ENCODE peak calls at places on chromosomes 13 and 19, in seven cellular contexts. E is right atrium auricular region, G is pancreas, J is uterus, L is upper lobe of right lung, Z is neural progenitor cell, C is PC-3. W is an unnamed sample.

GRCh38 chr19:435056-435706 is 25.7 kb downstream of the SHC2 start:
- DNase-seq in E (no peak), G (peak; percentile 50), J (no peak), L (no peak), Z (no peak), C (no peak), W (no peak)

GRCh38 chr13:42445354-42445753 is 128.6 kb upstream of the TNFSF11 start:
- DNase-seq in E (no peak), G (no peak), J (no peak), L (no peak), Z (no peak), C (no peak), W (no peak)

GRCh38 chr19:54096642-54097106 is 3.9 kb downstream of the OSCAR start:
- DNase-seq in E (no peak), G (no peak), J (no peak), L (no peak), Z (peak; percentile 23), C (peak; percentile 25), W (no peak)

GRCh38 chr19:32580353-32580900 is 563 bp upstream of the PDCD5 start:
- DNase-seq in E (no peak), G (no peak), J (no peak), L (no peak), Z (no peak), C (no peak), W (no peak)

GRCh38 chr13:103140001-103140671 is 73.9 kb upstream of the SLC10A2 start:
- DNase-seq in E (no peak), G (no peak), J (no peak), L (no peak), Z (peak; percentile 46), C (peak; percentile 42), W (peak; percentile 18)

GRCh38 chr13:114161644-114162532 is 17.2 kb upstream of the CFAP97D2 start:
- DNase-seq in E (no peak), G (no peak), J (peak; percentile 44), L (peak; percentile 84), Z (no peak), C (peak; percentile 52), W (no peak)

GRCh38 chr13:48000559-48001126 is 430 bp downstream of the SUCLA2 start:
- DNase-seq in E (no peak), G (peak; percentile 75), J (no peak), L (no peak), Z (peak; percentile 55), C (peak; percentile 6), W (peak; percentile 21)

GRCh38 chr13:112910016-112910415 is 59.0 kb upstream of the MCF2L start:
- DNase-seq in E (no peak), G (no peak), J (no peak), L (no peak), Z (no peak), C (no peak), W (no peak)

GRCh38 chr13:50514249-50514648 is 329.2 kb downstream of the DLEU7 start:
- DNase-seq in E (no peak), G (no peak), J (no peak), L (no peak), Z (no peak), C (no peak), W (no peak)

GRCh38 chr13:114174529-114174941 is 4.5 kb upstream of the CFAP97D2 start:
- DNase-seq in E (no peak), G (no peak), J (no peak), L (no peak), Z (no peak), C (no peak), W (no peak)

GRCh38 chr19:15280915-15281683 is 48.9 kb upstream of the EPHX3 start:
- DNase-seq in E (peak; percentile 94), G (peak; percentile 90), J (peak; percentile 81), L (peak; percentile 86), Z (peak; percentile 96), C (peak; percentile 23), W (peak; percentile 82)

GRCh38 chr19:54462713-54463530 is 656 bp downstream of the LENG9 start:
- DNase-seq in E (no peak), G (peak; percentile 93), J (peak; percentile 74), L (peak; percentile 89), Z (peak; percentile 81), C (peak; percentile 63), W (peak; percentile 80)

GRCh38 chr19:13447978-13448377 is 58.3 kb downstream of the CACNA1A start:
- DNase-seq in E (no peak), G (no peak), J (no peak), L (no peak), Z (no peak), C (no peak), W (no peak)

GRCh38 chr19:19459707-19460251 is 54.3 kb downstream of the GATAD2A start:
- DNase-seq in E (peak; percentile 81), G (peak; percentile 30), J (no peak), L (no peak), Z (no peak), C (peak; percentile 79), W (peak; percentile 68)

GRCh38 chr13:31982540-31982939 is 49.0 kb upstream of the FRY start:
- DNase-seq in E (peak; percentile 86), G (peak; percentile 65), J (no peak), L (peak; percentile 84), Z (no peak), C (peak; percentile 89), W (peak; percentile 65)

GRCh38 chr19:4763021-4763420 is 28.5 kb upstream of the FEM1A start:
- DNase-seq in E (no peak), G (no peak), J (no peak), L (no peak), Z (no peak), C (no peak), W (no peak)

GRCh38 chr19:10636304-10636972 is 11.1 kb downstream of the SLC44A2 start:
- DNase-seq in E (no peak), G (peak; percentile 77), J (no peak), L (no peak), Z (no peak), C (no peak), W (no peak)
- H3K36me3 ChIP-seq in E (peaks cover 82% of the 10 kb centered on the region), G (peaks cover 22% of the 10 kb centered on the region), J (no peaks in the 10 kb centered on the region), L (peaks cover 95% of the 10 kb centered on the region), Z (no peaks in the 10 kb centered on the region), C (peaks cover 45% of the 10 kb centered on the region), W (no peaks in the 10 kb centered on the region)

DNA sequence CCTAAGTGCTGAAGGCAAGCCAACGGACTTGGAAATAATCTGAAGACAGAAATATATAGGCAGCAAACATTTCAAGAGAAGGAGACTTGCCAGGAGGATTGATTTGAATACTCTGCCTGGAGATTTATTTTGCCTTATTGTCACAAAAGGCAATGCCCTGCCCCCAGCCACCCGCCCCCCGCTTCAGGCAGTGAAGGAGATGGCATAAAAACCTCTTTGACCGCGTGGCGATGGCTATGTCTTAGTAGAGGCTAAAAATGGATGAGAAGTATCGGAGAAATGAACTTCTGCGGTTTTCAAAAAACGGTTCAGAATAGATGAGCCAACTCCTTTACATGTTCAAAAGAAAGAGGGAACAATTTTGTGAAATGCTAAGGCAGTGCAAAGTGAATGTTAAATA is 274.5 kb downstream of the TSHZ3 start:
- DNase-seq in E (no peak), G (no peak), J (no peak), L (no peak), Z (no peak), C (no peak), W (no peak)
- H3K27me3 ChIP-seq in E (no peaks in the 10 kb centered on the region), G (no peaks in the 10 kb centered on the region), J (no peaks in the 10 kb centered on the region), L (peaks cover 38% of the 10 kb centered on the region), Z (no peaks in the 10 kb centered on the region), C (no peaks in the 10 kb centered on the region), W (no peaks in the 10 kb centered on the region)

DNA sequence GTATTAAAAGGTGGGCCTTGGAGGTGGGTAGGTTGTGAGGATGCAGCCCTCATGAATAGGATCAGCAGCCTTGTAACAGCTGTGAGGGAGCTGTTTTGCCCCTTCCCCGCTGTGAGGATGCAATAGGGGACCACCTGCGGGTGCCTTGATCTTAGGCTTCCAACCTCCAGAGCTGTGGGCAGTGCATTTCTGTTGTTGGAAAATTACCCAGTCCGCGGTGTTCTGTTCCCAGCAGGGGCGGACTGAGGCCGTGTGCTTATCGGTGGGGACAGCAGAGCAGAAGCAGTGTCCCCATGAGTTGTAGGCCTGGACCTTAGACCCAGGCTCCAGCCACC is 54.8 kb upstream of the TEX29 start:
- DNase-seq in E (peak; percentile 30), G (no peak), J (no peak), L (no peak), Z (peak; percentile 15), C (no peak), W (no peak)
- H3K36me3 ChIP-seq in E (peaks cover 28% of the 10 kb centered on the region), G (no peaks in the 10 kb centered on the region), J (no peaks in the 10 kb centered on the region), L (peaks cover 40% of the 10 kb centered on the region), Z (peaks cover 3% of the 10 kb centered on the region), C (no peaks in the 10 kb centered on the region), W (no peaks in the 10 kb centered on the region)

GRCh38 chr19:47027586-47028371 is 8.1 kb downstream of the NPAS1 start:
- DNase-seq in E (no peak), G (no peak), J (no peak), L (no peak), Z (no peak), C (no peak), W (no peak)
- H3K27me3 ChIP-seq in E (peaks cover 16% of the 10 kb centered on the region), G (no peaks in the 10 kb centered on the region), J (no peaks in the 10 kb centered on the region), L (peaks cover 74% of the 10 kb centered on the region), Z (peaks cover 47% of the 10 kb centered on the region), C (peaks cover 21% of the 10 kb centered on the region), W (peaks cover 44% of the 10 kb centered on the region)

DNA sequence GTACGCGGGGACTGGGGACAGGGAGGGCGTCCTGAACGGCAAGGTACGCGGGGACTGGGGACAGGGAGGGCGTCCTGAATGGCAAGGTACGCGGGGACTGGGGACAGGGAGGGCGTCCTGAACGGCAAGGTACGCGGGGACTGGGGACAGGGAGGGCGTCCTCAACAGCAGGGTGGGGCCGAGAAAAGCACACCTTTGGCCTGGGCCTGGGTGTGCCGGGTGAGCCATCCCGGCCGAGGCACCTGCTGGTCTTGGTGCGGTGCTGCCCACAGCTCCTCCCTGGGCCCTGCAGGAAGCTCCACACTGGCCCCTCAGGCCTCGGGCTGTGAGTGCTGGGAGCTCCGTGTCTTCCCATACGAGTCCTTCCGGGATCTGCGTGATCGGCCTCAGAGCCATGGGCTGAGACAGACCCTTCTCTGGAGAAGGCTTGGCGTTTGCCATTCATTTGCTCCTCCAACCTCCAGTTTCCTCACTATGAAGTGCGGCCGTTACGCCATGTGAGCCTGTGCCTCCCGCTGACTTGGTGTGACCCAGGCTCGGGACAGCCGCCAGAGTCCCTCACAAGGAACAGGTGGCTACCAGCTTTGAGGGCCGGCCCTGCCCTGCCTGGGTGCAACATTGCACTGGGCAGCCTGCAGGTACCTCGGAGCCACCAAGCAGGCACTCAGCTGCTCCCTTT is 7.8 kb upstream of the ZNF554 start:
- DNase-seq in E (no peak), G (no peak), J (no peak), L (peak; percentile 59), Z (no peak), C (no peak), W (no peak)
- H3K36me3 ChIP-seq in E (peaks cover 50% of the 10 kb centered on the region), G (no peaks in the 10 kb centered on the region), J (no peaks in the 10 kb centered on the region), L (peaks cover 20% of the 10 kb centered on the region), Z (no peaks in the 10 kb centered on the region), C (no peaks in the 10 kb centered on the region), W (peaks cover 22% of the 10 kb centered on the region)

DNA sequence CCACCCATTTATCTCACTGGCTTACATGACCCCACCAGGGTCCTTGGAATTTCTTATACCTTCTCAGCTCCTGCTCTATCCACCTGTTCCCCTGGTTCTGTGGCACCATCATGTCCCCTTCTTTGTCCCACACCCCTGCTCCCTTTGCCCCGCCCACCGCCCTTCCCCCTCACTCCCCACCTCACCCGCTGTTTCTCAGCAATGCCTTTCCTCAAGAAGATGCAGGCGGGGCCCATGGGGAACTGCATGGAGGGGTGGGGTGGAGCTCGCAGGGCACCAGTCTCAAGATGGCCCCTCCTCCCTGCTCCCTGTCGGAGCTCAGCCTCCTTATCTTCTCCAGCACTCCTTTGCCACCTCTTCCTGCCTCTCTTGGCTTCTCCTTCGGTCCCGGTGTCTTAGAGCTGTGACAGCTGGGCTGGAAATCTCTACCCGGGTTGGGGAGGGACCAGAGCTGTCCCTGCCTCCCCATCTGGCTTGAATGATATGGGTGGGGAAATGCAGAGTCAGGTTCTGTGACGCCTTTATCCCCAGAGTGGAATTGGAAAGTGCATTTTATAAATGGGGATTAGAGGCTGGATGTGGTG is at the start of gene CABP5:
- DNase-seq in E (no peak), G (no peak), J (no peak), L (no peak), Z (no peak), C (no peak), W (no peak)
- H3K27me3 ChIP-seq in E (no peaks in the 10 kb centered on the region), G (no peaks in the 10 kb centered on the region), J (no peaks in the 10 kb centered on the region), L (peaks cover 5% of the 10 kb centered on the region), Z (no peaks in the 10 kb centered on the region), C (peaks cover 12% of the 10 kb centered on the region), W (no peaks in the 10 kb centered on the region)